ENCODE peak calls at places on chromosomes 13 and 19, in six cellular contexts. O is neuronal stem cell; R is AG09309; A is HAP-1; I is cardiac muscle cell; G is CD8-positive, alpha-beta memory T cell. B is an unnamed sample.

GRCh38 chr13:50713849-50714248 is 129.6 kb downstream of the DLEU7 start:
- DNase-seq in O (no peak), A (no peak), G (peak), I (no peak), R (peak), B (peak)

GRCh38 chr19:30316560-30317106 is 55.6 kb upstream of the ZNF536 start:
- DNase-seq in A (no peak), R (no peak), G (no peak), O (no peak), I (no peak), B (no peak)

GRCh38 chr13:32501058-32501457 is 37.5 kb downstream of the N4BP2L2 start:
- DNase-seq in O (no peak), R (no peak), A (no peak), G (no peak), I (no peak), B (no peak)

GRCh38 chr19:45097776-45098520 is 5.0 kb downstream of the PPP1R37 start:
- DNase-seq in O (no peak), I (no peak), A (no peak), R (peak), G (no peak), B (peak)

GRCh38 chr13:45492538-45492937 is 27.8 kb downstream of the COG3 start:
- DNase-seq in R (no peak), O (no peak), G (no peak), I (no peak), A (no peak), B (peak)

GRCh38 chr13:21673592-21674270 is 2.9 kb downstream of the FGF9 start:
- DNase-seq in O (peak), A (peak), R (no peak), I (peak), G (peak), B (no peak)

GRCh38 chr19:45960595-45961235 is 12.9 kb downstream of the NOVA2 start:
- DNase-seq in A (no peak), I (no peak), R (no peak), O (no peak), G (no peak), B (no peak)

GRCh38 chr13:28540612-28541011 is 45.7 kb upstream of the FLT1 start:
- DNase-seq in R (no peak), O (no peak), I (no peak), G (no peak), A (no peak), B (peak)

GRCh38 chr13:100506154-100506553 is 82.4 kb downstream of the GGACT start:
- DNase-seq in R (no peak), A (no peak), O (no peak), I (no peak), G (no peak), B (no peak)

DNA sequence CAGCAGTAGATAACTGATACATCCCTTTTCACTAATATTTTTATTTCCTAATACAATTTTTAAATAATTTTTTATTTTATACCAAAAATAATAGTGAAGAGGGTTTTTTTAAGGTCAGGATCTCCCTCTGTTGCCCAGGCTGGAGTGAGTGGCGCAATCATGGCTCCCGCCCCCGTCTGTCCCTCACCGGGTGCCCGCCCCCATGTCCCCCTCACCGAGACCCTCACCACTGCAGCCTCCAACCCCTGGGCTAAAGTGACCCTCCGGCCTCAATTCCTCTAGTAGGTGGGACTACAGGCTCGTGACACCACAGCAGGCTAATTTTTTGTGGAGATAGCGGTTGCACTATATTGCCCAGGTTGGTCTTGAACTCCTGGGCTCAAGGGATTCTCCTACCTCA is 17.8 kb upstream of the ZNF846 start:
- DNase-seq in G (no peak), R (no peak), I (no peak), A (no peak), O (no peak), B (no peak)
- H3K4me3 ChIP-seq in G (peak), R (peak), I (peak), A (peak), O (no peak), B (peak)

DNA sequence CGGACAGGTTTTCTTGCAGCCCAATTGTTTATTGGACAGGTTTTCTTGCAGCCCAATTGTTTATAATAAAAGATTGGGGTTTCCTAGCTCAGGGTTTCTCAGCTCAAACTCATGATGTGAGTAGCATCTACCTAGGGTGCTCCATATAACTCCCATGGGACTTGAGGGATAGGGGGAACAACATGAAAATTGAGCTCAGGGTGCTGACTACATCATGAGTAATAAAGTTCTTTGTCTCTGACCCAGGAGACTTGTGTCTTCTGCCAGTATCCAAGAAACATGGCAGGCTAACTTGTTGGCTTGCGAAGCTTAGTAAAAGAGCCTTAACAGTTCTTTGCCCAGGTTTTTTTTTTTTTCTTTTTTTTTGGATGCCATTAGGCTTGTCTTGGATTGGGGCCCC is 59.2 kb upstream of the MYCBP2 start:
- DNase-seq in O (no peak), A (no peak), G (no peak), I (no peak), R (no peak), B (peak)
- H3K4me3 ChIP-seq in O (no peak), A (no peak), G (no peak), I (no peak), R (no peak), B (no peak)

GRCh38 chr19:2294377-2295335 is 12.7 kb upstream of the PEAK3 start:
- DNase-seq in R (peak), A (no peak), G (no peak), O (no peak), I (no peak), B (no peak)
- H3K4me3 ChIP-seq in R (peak), A (no peak), G (no peak), O (no peak), I (no peak), B (no peak)

GRCh38 chr19:33429891-33430673 is 56.6 kb downstream of the CEBPG start:
- DNase-seq in G (peak), R (no peak), O (no peak), I (no peak), A (no peak), B (no peak)
- H3K4me3 ChIP-seq in G (no peak), R (no peak), O (no peak), I (no peak), A (no peak), B (no peak)

GRCh38 chr13:29901714-29902631 is 51.6 kb upstream of the UBL3 start:
- DNase-seq in G (peak), A (no peak), R (peak), O (no peak), I (no peak), B (peak)
- H3K4me3 ChIP-seq in G (peak), A (no peak), R (no peak), O (no peak), I (no peak), B (no peak)

DNA sequence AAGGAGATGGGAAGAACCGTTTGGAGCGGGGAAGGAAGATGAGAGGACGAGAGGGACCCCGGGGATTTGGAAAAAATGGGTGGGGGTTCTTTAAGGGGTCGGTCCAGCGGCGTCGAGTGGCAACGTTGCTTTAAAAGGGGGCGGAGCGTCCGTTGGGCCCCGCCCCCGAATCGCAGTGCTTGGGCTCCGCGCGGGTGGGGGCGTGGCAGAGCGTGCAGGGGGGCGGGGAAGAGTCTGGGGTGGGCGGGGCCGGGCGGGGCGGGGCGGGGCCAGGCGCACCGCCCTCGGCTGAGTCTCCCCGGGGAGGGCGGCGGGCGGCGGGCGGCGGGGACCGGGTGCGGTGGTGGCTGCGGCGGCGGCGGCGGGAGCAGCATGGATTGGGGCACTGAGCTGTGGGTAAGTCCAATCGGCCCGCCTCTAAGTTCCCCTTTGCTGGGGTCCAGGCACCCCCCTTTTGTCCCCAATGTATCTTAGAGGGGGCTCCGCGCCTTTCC is at the start of gene TRIP10:
- DNase-seq in I (peak), O (peak), A (peak), R (no peak), G (peak), B (no peak)
- H3K4me3 ChIP-seq in I (peak), O (peak), A (peak), R (peak), G (peak), B (peak)

DNA sequence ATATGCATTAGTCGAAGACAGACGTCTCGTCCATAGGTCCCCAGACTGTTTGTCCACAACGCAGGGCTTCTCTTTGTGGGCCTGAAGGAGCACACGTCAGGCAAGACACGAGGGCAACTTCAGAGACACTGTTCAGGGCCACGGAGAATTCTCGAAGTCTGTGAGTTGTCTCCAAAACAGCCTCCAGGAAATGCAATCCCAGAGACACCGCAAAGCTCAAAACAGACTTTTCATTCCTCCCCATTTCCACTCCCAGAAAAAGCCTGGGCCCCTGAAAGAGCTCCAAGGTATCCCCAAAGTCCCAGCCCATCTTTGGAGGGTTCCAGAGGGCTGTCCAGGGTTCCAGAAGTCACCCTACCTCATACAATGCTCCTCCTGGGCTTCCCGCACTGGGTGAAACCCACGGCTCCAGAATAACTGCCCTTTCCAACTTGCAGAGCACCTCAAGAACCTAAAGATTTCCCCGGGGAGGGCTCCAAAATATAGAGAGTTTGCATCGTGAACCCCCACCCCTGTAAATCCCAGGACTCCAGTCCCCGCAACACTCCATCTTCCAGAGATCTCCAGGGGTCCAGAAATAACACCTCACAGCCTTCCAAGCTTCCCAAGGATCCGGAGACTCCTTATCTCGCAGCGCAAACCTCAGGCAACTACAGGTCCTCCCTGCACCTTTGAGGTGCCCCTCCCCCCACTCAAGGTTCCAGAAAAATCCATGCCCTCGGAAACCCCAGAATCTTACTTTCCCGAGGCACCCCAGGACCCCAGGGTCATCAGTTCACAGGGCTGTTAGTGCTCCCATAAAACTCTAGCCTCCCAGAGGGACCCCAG is 690 bp upstream of the FTL start:
- DNase-seq in A (no peak), G (no peak), O (no peak), R (no peak), I (peak), B (no peak)
- H3K4me3 ChIP-seq in A (peak), G (peak), O (no peak), R (peak), I (peak), B (peak)

B was measured in bronchial epithelial cell.